ENCODE peak calls at places on chromosomes 13 and 19, in seven cellular contexts. F is PC-3, V is MM.1S, N is endodermal cell, J is H9, H is Karpas-422, W is fibroblast of lung. T is an unnamed sample.

GRCh38 chr19:9289231-9289884 is 20.3 kb downstream of the ZNF699 start:
- DNase-seq in N (no peak), F (peak), H (no peak), V (no peak), J (no peak), W (no peak), T (no peak)

GRCh38 chr13:51502206-51502651 is 49.4 kb upstream of the INTS6 start:
- DNase-seq in H (no peak), N (no peak), W (peak), V (no peak), J (no peak), F (no peak), T (no peak)

GRCh38 chr13:112152846-112153245 is 85.9 kb downstream of the SOX1 start:
- DNase-seq in H (no peak), F (no peak), N (no peak), W (no peak), V (no peak), J (peak), T (no peak)

GRCh38 chr19:14375055-14375581 is 6.1 kb upstream of the ADGRE5 start:
- DNase-seq in W (no peak), J (no peak), F (no peak), N (no peak), V (no peak), H (peak), T (no peak)

GRCh38 chr13:39496487-39496998 is 106.5 kb downstream of the LHFPL6 start:
- DNase-seq in W (no peak), V (no peak), F (no peak), H (no peak), N (no peak), J (no peak), T (no peak)

GRCh38 chr19:33493401-33494275 is 28.0 kb downstream of the PEPD start:
- DNase-seq in N (no peak), V (no peak), F (no peak), J (no peak), H (no peak), W (no peak), T (no peak)

GRCh38 chr13:23506821-23507210 is 63.4 kb upstream of the TNFRSF19 start:
- DNase-seq in W (peak), N (no peak), H (no peak), F (peak), V (no peak), J (no peak), T (no peak)

GRCh38 chr13:36154567-36155231 is 23.5 kb upstream of the DCLK1 start:
- DNase-seq in J (peak), H (no peak), F (no peak), N (peak), W (peak), V (no peak), T (peak)

GRCh38 chr13:101467415-101467814 is 14.9 kb downstream of the ITGBL1 start:
- DNase-seq in F (no peak), W (no peak), H (no peak), J (no peak), N (no peak), V (no peak), T (no peak)

GRCh38 chr13:98975822-98976261 is 2.0 kb downstream of the DOCK9 start:
- DNase-seq in F (no peak), H (no peak), N (peak), W (no peak), V (no peak), J (no peak), T (no peak)

GRCh38 chr13:54016548-54016947 is 987.9 kb downstream of the OLFM4 start:
- DNase-seq in W (no peak), F (no peak), J (no peak), N (no peak), H (no peak), V (no peak), T (no peak)

GRCh38 chr13:41370736-41371135 is 59.7 kb downstream of the NAA16 start:
- DNase-seq in H (no peak), F (no peak), V (no peak), J (no peak), W (no peak), N (no peak), T (no peak)

GRCh38 chr13:67515895-67516294 is 285.8 kb upstream of the PCDH9 start:
- DNase-seq in N (no peak), W (peak), V (peak), H (no peak), J (no peak), F (peak), T (no peak)

GRCh38 chr13:103067751-103068563 is 1.7 kb upstream of the SLC10A2 start:
- DNase-seq in W (no peak), F (peak), J (peak), N (peak), V (no peak), H (no peak), T (no peak)

GRCh38 chr13:48158290-48158689 is 63.4 kb upstream of the MED4 start:
- DNase-seq in N (no peak), F (no peak), V (no peak), J (no peak), W (no peak), H (no peak), T (no peak)

GRCh38 chr13:107867701-107868661 is 347.4 kb downstream of the LIG4 start:
- DNase-seq in N (peak), J (peak), V (no peak), H (no peak), W (peak), F (peak), T (peak)

GRCh38 chr19:51259348-51260245 is 8.7 kb downstream of the SIGLECL1 start:
- DNase-seq in J (peak), H (peak), V (no peak), N (peak), W (no peak), F (peak), T (peak)

DNA sequence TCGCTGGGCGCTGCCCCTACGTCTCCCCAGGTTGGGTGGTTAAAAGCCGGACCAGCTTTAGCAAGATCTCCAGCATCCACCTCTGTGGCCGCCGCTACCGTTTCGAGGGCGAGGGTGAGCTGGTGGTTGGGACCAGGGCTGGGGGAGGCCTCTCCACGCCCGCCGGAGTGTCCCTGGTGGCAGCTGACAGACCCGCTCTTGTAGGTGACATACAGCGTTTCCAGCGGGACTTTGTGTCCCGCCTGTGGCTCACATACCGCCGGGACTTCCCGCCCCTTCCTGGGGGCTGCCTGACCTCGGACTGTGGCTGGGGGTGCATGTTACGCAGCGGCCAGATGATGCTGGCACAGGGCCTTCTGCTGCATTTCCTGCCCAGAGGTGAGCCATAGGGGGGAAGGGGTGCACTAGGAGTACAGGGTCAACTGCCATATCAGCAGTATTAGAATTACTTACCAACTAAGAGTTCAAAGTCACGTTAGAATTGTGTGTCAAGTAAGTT is 1.1 kb downstream of the ATG4D start:
- DNase-seq in N (peak), F (no peak), V (no peak), W (no peak), H (peak), J (no peak), T (no peak)
- H3K9ac ChIP-seq in N (no peak), F (peak), V (peak), W (no peak), H (peak), J (no peak), T (peak)

GRCh38 chr13:81395368-81395767 is 1054.4 kb upstream of the SPRY2 start:
- DNase-seq in H (peak), J (peak), F (no peak), V (no peak), N (peak), W (no peak), T (no peak)
- H3K9ac ChIP-seq in H (no peak), J (no peak), F (no peak), V (no peak), N (no peak), W (no peak), T (no peak)

GRCh38 chr19:38706792-38707511 is 37.3 kb downstream of the CAPN12 start:
- DNase-seq in H (no peak), F (no peak), W (no peak), J (peak), V (no peak), N (no peak), T (no peak)
- H3K9ac ChIP-seq in H (no peak), F (peak), W (no peak), J (no peak), V (no peak), N (no peak), T (no peak)

GRCh38 chr13:43309301-43309700 is 285.9 kb downstream of the DNAJC15 start:
- DNase-seq in N (no peak), F (no peak), V (no peak), W (peak), H (no peak), J (no peak), T (no peak)

GRCh38 chr13:43305416-43305815 is 282.0 kb downstream of the DNAJC15 start:
- DNase-seq in N (no peak), F (peak), W (peak), V (no peak), H (no peak), J (no peak), T (no peak)

GRCh38 chr13:43307921-43308433 is 284.6 kb downstream of the DNAJC15 start:
- DNase-seq in V (no peak), F (peak), H (peak), N (peak), J (no peak), W (peak), T (no peak)

GRCh38 chr13:43306364-43306763 is 283.0 kb downstream of the DNAJC15 start:
- DNase-seq in W (no peak), J (no peak), N (no peak), F (no peak), H (no peak), V (no peak), T (no peak)

DNA sequence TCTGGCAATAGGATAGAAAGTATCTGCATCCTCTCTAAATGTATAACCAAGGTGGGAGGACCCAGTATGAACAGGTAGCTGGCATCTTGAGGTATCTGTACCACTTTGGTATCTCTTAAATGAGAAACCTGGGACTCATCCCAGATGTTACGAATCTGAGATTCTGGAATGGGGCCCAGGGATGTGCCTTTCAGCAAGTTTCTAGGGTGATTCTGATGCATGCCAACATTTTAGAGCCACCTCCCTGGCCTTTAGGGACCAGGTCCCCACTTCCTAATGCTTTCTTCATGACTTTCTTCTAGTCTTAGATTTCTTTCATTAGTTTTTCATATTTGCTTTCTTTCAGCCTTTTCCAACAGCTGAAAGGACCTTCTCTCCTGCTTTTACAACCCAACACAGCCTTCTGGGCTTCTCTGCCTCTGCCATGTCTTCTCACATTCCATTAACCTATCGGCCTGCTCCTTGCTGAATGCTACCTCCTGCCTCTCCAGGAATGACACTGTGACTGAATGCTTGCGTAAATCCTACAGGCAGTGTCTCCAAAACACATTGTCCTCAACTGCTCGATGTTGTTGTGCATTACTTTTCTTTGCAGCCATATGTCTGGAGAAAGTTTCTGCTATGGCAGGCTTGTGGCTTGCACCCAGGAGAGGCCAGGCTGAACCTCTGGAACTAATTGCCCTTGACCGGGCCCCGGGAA is 284.0 kb downstream of the DNAJC15 start:
- DNase-seq in H (no peak), J (no peak), V (no peak), F (no peak), N (no peak), W (no peak), T (no peak)
- H3K9ac ChIP-seq in H (no peak), J (no peak), V (no peak), F (no peak), N (no peak), W (no peak), T (no peak)

DNA sequence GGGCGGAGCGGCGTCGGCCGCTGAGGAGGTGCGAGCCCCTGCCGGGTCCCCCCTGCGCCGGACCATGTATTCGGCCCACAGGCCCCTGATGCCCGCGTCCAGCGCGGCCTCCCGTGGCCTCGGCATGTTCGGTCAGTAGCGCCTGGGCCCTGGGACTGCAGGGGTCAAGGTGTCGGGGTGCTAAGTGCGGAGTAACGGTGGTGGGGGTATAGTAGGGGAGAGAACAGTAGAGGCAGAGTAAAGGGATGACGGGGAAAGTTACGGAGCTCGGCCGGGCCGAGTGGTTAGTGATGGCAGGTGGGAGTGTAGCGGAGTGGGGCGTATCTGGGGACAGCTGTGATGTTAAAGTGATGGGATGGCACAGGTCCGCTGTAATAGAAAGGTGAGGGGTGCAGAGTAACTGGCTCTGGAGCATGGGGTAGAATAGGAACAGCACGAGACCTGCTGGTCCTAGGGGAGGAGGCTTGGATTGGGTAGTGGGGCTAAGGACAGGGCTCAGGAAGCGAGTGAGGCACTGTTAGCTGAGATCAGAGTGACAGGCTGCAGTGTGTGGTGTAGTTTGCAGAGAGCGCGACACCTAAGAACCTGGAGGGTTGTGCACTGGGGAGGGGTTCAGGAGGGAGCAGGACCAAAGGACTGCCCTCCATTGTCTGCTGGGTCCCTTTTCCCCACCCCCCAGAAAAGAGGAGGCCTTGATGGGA is 15.7 kb downstream of the CIC start:
- DNase-seq in F (no peak), N (peak), W (no peak), H (peak), J (peak), V (peak), T (peak)
- H3K9ac ChIP-seq in F (no peak), N (peak), W (peak), H (peak), J (peak), V (peak), T (peak)

DNA sequence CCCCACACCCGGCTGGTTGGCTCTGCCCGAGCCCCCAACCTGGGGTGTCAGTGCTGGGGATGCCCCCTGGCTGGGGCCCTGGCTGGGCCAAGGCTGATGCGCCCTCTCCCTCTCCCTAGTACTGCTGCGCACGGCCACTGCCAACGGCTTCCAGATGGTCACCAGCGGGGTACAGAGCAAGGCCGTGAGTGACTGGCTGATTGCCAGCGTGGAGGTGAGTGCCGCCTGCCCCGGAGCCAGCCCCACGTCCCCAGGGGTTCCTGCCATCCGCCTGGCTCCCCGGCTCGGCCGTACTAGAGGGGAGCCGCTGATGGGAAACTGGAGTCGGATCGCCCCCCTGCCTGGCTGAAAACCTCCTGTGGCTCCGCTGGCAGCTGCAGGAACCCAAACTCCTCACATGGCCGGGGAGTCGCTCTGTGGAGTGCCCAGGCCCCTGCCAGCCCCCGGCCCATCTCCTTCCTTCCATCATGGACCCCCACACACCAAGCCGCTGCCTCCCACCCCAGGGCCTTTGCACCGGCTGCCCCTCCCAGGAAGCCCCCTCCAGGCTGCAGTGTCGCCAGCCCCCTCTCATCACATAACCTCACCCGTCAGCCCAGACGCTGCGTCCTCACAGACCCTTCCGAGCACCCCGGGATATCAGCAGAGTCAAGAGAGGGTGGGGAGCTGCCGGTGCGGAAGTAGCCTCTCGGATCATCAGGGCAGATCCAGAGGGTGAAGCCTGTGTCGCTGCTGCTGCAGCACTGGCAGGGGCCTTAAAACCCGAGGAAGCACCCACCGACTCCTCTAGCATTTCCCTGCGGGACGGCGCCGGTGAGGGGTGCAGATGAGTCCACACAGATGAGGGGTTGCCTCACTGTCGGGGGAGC is 10.6 kb downstream of the NCLN start:
- DNase-seq in W (no peak), J (no peak), H (no peak), V (no peak), F (no peak), N (no peak), T (no peak)
- H3K9ac ChIP-seq in W (no peak), J (no peak), H (no peak), V (no peak), F (no peak), N (no peak), T (no peak)

DNA sequence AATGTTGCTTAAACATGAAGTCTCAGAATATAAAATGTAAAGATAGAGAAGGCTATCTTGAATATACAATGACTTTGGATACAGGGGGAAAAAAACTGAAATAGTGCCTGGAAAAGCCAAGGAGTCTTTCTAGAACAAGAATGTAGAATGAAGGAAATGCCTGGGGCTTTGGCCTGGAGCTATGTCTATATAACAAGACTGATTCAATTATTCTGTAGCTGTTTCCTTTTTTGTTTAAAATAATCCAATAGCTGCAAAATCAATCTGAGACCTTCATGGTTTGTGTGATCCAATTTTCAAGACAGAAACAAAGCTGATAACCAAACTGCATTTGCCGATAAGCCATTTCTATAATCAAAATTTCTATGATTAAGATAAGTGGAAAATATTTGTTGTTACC is 530.9 kb upstream of the NBEA start:
- DNase-seq in V (no peak), H (no peak), J (no peak), W (no peak), F (no peak), N (no peak), T (no peak)
- H3K9ac ChIP-seq in V (no peak), H (no peak), J (no peak), W (no peak), F (peak), N (no peak), T (no peak)

DNA sequence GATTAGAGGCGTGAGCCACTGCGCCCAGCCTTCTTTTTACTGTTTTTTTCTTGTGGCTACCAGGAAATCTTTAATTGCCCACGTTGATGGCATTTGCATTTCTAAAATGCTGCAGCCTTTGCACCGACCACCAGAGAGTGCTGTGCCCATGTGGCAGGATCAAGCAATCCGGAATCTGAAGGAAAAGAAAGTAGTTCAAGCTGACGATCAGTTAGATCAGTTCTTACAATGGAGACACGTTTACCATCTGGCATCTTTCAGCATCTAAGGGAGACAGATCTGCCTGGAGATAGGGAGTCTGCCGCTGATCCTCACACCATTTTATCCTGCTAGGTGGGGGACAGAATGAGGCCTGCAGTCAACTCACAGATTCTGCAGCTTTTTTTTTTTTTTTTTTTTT is 19.9 kb downstream of the TINCR start:
- DNase-seq in V (peak), F (peak), H (peak), J (peak), N (peak), W (no peak), T (no peak)
- H3K9ac ChIP-seq in V (no peak), F (no peak), H (no peak), J (no peak), N (no peak), W (no peak), T (no peak)

GRCh38 chr13:45278096-45278645 is 62.8 kb downstream of the TPT1 start:
- DNase-seq in F (no peak), H (no peak), N (no peak), W (peak), J (no peak), V (no peak), T (no peak)
- H3K9ac ChIP-seq in F (no peak), H (no peak), N (no peak), W (no peak), J (no peak), V (no peak), T (no peak)